ENCODE peak calls at places on chromosomes 7 and 10, in four cellular contexts. I, A, E and H are unnamed samples.

GRCh38 chr7:145276118-145276517 is 440.3 kb upstream of the TPK1 start:
- DNase-seq in I (no peak), A (no peak), E (no peak), H (no peak)

GRCh38 chr7:44727346-44728262 is 21.0 kb upstream of the ZMIZ2 start:
- DNase-seq in I (no peak), A (peak; percentile 34), E (no peak), H (no peak)

GRCh38 chr7:134645935-134646334 is 718 bp upstream of the BPGM start:
- DNase-seq in I (no peak), A (no peak), E (no peak), H (no peak)

GRCh38 chr10:78688945-78689935 is 379.5 kb upstream of the ZMIZ1 start:
- DNase-seq in I (peak; percentile 70), A (no peak), E (no peak), H (no peak)

GRCh38 chr7:92131764-92132330 is 2.4 kb downstream of the CYP51A1 start:
- DNase-seq in I (no peak), A (no peak), E (no peak), H (no peak)

GRCh38 chr10:47013469-47014169 is 102.4 kb downstream of the PTPN20 start:
- DNase-seq in I (no peak), A (no peak), E (no peak), H (no peak)

GRCh38 chr7:84701524-84702306 is 485.1 kb downstream of the SEMA3D start:
- DNase-seq in I (no peak), A (peak; percentile 46), E (no peak), H (no peak)

GRCh38 chr7:76262683-76263402 is 39.6 kb upstream of the HSPB1 start:
- DNase-seq in I (peak; percentile 69), A (peak; percentile 16), E (no peak), H (peak; percentile 44)

GRCh38 chr10:44589181-44589884 is 204.4 kb upstream of the CXCL12 start:
- DNase-seq in I (no peak), A (no peak), E (no peak), H (no peak)

GRCh38 chr7:42915356-42915755 is 3.5 kb upstream of the C7orf25 start:
- DNase-seq in I (no peak), A (no peak), E (no peak), H (no peak)

GRCh38 chr7:73978681-73979563 is 49.1 kb upstream of the ELN start:
- DNase-seq in I (no peak), A (no peak), E (no peak), H (no peak)

GRCh38 chr10:47026301-47027107 is 115.3 kb downstream of the PTPN20 start:
- DNase-seq in I (peak; percentile 21), A (no peak), E (peak; percentile 81), H (peak; percentile 7)

GRCh38 chr7:26346611-26347200 is 55.0 kb downstream of the SNX10 start:
- DNase-seq in I (peak; percentile 67), A (no peak), E (no peak), H (no peak)

GRCh38 chr7:39703143-39703542 is 79.8 kb downstream of the RALA start:
- DNase-seq in I (no peak), A (no peak), E (no peak), H (no peak)

GRCh38 chr10:88186335-88186734 is 322.9 kb downstream of the PTEN start:
- DNase-seq in I (no peak), A (peak; percentile 67), E (no peak), H (no peak)

GRCh38 chr10:24872049-24872789 is 80.2 kb downstream of the PRTFDC1 start:
- DNase-seq in I (no peak), A (no peak), E (no peak), H (no peak)

GRCh38 chr7:25256424-25256823 is 28.1 kb upstream of the NPVF start:
- DNase-seq in I (no peak), A (no peak), E (no peak), H (no peak)

GRCh38 chr7:24971333-24972165 is 8.4 kb downstream of the OSBPL3 start:
- DNase-seq in I (no peak), A (peak; percentile 85), E (no peak), H (no peak)

GRCh38 chr7:47198159-47198558 is 383.8 kb downstream of the TNS3 start:
- DNase-seq in I (no peak), A (no peak), E (no peak), H (no peak)

GRCh38 chr10:13271552-13272163 is 28.2 kb downstream of the PHYH start:
- DNase-seq in I (peak; percentile 39), A (no peak), E (no peak), H (peak; percentile 27)

GRCh38 chr10:36462194-36462593 is 663.2 kb upstream of the ANKRD30A start:
- DNase-seq in I (no peak), A (no peak), E (no peak), H (no peak)

GRCh38 chr10:14397069-14397468 is 66.3 kb upstream of the FRMD4A start:
- DNase-seq in I (peak; percentile 81), A (peak; percentile 96), E (peak; percentile 97), H (no peak)

GRCh38 chr10:89373916-89374711 is 3.7 kb upstream of the IFIT1B start:
- DNase-seq in I (peak; percentile 87), A (no peak), E (no peak), H (no peak)

GRCh38 chr7:16428182-16428581 is 6.8 kb upstream of the CRPPA start:
- DNase-seq in I (no peak), A (no peak), E (no peak), H (no peak)

GRCh38 chr7:136353287-136353686 is 376.1 kb upstream of the MTPN start:
- DNase-seq in I (no peak), A (no peak), E (no peak), H (no peak)

GRCh38 chr10:4596951-4597350 is 229.1 kb upstream of the AKR1E2 start:
- DNase-seq in I (no peak), A (no peak), E (no peak), H (no peak)

GRCh38 chr7:17870406-17870805 is 69.9 kb downstream of the SNX13 start:
- DNase-seq in I (no peak), A (no peak), E (no peak), H (no peak)

GRCh38 chr7:80876894-80877414 is 41.9 kb downstream of the SEMA3C start:
- DNase-seq in I (no peak), A (no peak), E (no peak), H (no peak)

GRCh38 chr7:111729483-111729882 is 167.2 kb upstream of the IMMP2L start:
- DNase-seq in I (no peak), A (no peak), E (no peak), H (no peak)

GRCh38 chr10:113045155-113046055 is 95.4 kb downstream of the TCF7L2 start:
- DNase-seq in I (no peak), A (peak; percentile 60), E (no peak), H (no peak)

DNA sequence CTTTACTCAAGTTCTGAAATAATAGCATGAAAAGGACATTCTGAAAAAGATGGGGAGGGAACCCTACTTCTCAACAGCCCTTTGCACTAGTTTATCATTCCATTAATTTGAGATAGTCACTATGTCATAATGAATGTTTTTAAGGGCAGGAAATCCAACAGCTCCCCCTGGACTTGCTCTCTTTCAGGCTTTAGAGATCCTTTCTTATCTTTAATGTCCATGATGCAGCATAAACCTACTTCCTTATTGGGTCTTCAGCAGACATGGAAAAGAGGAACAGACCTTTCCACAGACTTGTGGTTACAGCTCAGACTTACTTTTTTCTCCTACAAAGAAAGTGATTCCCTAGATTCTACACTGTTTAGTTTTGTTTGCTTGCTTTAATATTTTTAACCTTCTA is 87.3 kb downstream of the IDE start:
- DNase-seq in I (no peak), A (no peak), E (no peak), H (no peak)
- TF ChIP-seq CTCF in I (no peak), A (no peak), E (no peak), H (no peak)

GRCh38 chr7:154832557-154833138 is 170.3 kb downstream of the PAXIP1 start:
- DNase-seq in I (peak; percentile 51), A (no peak), E (no peak), H (no peak)
- TF ChIP-seq CTCF in I (peak; percentile 49), A (no peak), E (no peak), H (peak; percentile 57)

GRCh38 chr10:119350529-119351001 is 143.2 kb downstream of the GRK5 start:
- DNase-seq in I (no peak), A (no peak), E (no peak), H (no peak)

GRCh38 chr10:119349341-119349740 is 142.0 kb downstream of the GRK5 start:
- DNase-seq in I (no peak), A (no peak), E (no peak), H (no peak)

GRCh38 chr10:119349937-119350513 is 142.7 kb downstream of the GRK5 start:
- DNase-seq in I (no peak), A (no peak), E (no peak), H (no peak)

GRCh38 chr10:119353438-119353837 is 146.1 kb downstream of the GRK5 start:
- DNase-seq in I (no peak), A (no peak), E (no peak), H (no peak)

DNA sequence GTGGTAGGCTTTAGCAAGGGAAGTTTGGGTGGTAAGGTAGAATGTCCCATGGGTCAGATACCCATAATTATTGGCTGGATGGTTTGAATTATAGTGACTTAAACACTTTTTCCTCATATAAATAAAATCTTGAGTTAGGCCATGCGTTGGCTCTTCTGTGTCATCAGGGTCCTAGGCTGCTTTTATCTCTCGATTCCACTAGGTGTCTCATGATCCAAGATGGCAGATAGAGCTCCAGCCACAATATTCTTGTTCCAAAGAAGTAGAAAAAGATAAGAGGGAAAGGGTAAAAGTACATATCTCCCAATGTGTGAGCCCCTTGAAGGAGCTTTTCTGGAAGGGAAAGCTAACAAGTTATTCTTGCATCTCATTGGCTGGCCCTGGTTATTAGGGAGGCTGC is 144.7 kb downstream of the GRK5 start:
- DNase-seq in I (no peak), A (no peak), E (no peak), H (no peak)
- TF ChIP-seq CTCF in I (no peak), A (no peak), E (no peak), H (no peak)

GRCh38 chr7:149598721-149599308 is 101.2 kb upstream of the ZNF746 start:
- DNase-seq in I (no peak), A (no peak), E (no peak), H (no peak)
- TF ChIP-seq CTCF in I (peak; percentile 30), A (peak; percentile 47), E (peak; percentile 26), H (peak; percentile 45)

GRCh38 chr10:8445353-8445752 is 390.9 kb downstream of the GATA3 start:
- DNase-seq in I (no peak), A (no peak), E (no peak), H (no peak)

GRCh38 chr10:8449909-8450308 is 395.4 kb downstream of the GATA3 start:
- DNase-seq in I (no peak), A (no peak), E (no peak), H (no peak)

GRCh38 chr10:8439040-8439439 is 384.6 kb downstream of the GATA3 start:
- DNase-seq in I (no peak), A (no peak), E (no peak), H (no peak)

DNA sequence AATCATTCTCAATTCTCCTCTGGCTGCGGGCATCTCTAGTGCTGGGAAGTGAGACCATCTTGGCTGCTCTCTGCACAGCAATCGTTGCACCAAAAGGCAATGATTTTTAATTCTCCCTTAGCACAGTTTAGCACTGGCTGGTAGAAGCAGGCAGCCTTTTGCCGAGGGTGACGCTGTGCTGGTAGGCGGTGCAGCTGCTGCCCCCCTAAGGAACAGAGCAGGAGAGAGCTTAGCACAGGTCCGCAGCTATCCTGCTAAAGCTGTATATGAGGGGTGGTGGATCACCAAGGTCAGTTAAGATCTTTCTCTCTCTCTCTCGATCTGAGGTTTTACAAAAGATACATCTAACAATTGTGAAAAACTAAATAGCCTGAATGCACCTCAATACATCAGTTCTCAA is 390.1 kb downstream of the GATA3 start:
- DNase-seq in I (no peak), A (no peak), E (no peak), H (no peak)
- TF ChIP-seq CTCF in I (no peak), A (no peak), E (no peak), H (peak; percentile 19)

GRCh38 chr10:69696073-69696731 is 66.2 kb downstream of the FAM241B start:
- DNase-seq in I (no peak), A (peak; percentile 69), E (no peak), H (no peak)
- TF ChIP-seq CTCF in I (no peak), A (peak; percentile 73), E (peak; percentile 78), H (peak; percentile 62)